ENCODE peak calls at places on chromosomes 12 and 14, in four cellular contexts. One of them, this sample, is unnamed.

GRCh38 chr14:20345366-20345765 is 1.9 kb downstream of the PARP2 start:
- DNase-seq in HCT116: no peak
- DNase-seq in SK-N-SH: no peak
- DNase-seq in HepG2: no peak
- DNase-seq in this sample: no peak

GRCh38 chr12:107670999-107671643 is 14.5 kb upstream of the PWP1 start:
- DNase-seq in HCT116: peak
- DNase-seq in SK-N-SH: no peak
- DNase-seq in HepG2: peak
- DNase-seq in this sample: peak

GRCh38 chr12:88781909-88782308 is 201.6 kb upstream of the KITLG start:
- DNase-seq in HepG2: no peak
- DNase-seq in SK-N-SH: no peak
- DNase-seq in HCT116: no peak
- DNase-seq in this sample: no peak

GRCh38 chr12:63805704-63806672 is 26.3 kb downstream of the RXYLT1 start:
- DNase-seq in HCT116: no peak
- DNase-seq in HepG2: peak
- DNase-seq in SK-N-SH: no peak
- DNase-seq in this sample: no peak

GRCh38 chr14:81384900-81385299 is 15.2 kb downstream of the STON2 start:
- DNase-seq in HepG2: peak
- DNase-seq in SK-N-SH: no peak
- DNase-seq in HCT116: no peak
- DNase-seq in this sample: no peak

GRCh38 chr14:70716483-70716882 is 74.8 kb downstream of the TTC9 start:
- DNase-seq in HCT116: no peak
- DNase-seq in HepG2: no peak
- DNase-seq in SK-N-SH: no peak
- DNase-seq in this sample: no peak

GRCh38 chr14:21414137-21414631 is 30.4 kb upstream of the SUPT16H start:
- DNase-seq in HepG2: no peak
- DNase-seq in HCT116: no peak
- DNase-seq in SK-N-SH: no peak
- DNase-seq in this sample: no peak

GRCh38 chr14:61476737-61477410 is 155.5 kb downstream of the PRKCH start:
- DNase-seq in SK-N-SH: peak
- DNase-seq in HCT116: no peak
- DNase-seq in HepG2: no peak
- DNase-seq in this sample: no peak

GRCh38 chr14:24146622-24146977 is 190 bp upstream of the PSME2 start:
- DNase-seq in HCT116: peak
- DNase-seq in HepG2: peak
- DNase-seq in SK-N-SH: peak
- DNase-seq in this sample: peak

GRCh38 chr14:72863216-72864006 is 30.5 kb downstream of the DPF3 start:
- DNase-seq in SK-N-SH: no peak
- DNase-seq in HCT116: no peak
- DNase-seq in HepG2: no peak
- DNase-seq in this sample: no peak

GRCh38 chr14:25400607-25401206 is 350.8 kb upstream of the STXBP6 start:
- DNase-seq in SK-N-SH: peak
- DNase-seq in HepG2: peak
- DNase-seq in HCT116: no peak
- DNase-seq in this sample: peak

GRCh38 chr12:32139064-32139421 is 32.4 kb downstream of the BICD1 start:
- DNase-seq in HepG2: no peak
- DNase-seq in SK-N-SH: no peak
- DNase-seq in HCT116: no peak
- DNase-seq in this sample: no peak

GRCh38 chr12:106110626-106111300 is 28.0 kb downstream of the NUAK1 start:
- DNase-seq in HepG2: no peak
- DNase-seq in SK-N-SH: no peak
- DNase-seq in HCT116: no peak
- DNase-seq in this sample: no peak

GRCh38 chr14:36738269-36738668 is 76.6 kb downstream of the PAX9 start:
- DNase-seq in HepG2: no peak
- DNase-seq in SK-N-SH: no peak
- DNase-seq in HCT116: no peak
- DNase-seq in this sample: no peak

GRCh38 chr12:5684989-5685388 is 253.1 kb downstream of the NTF3 start:
- DNase-seq in HCT116: no peak
- DNase-seq in SK-N-SH: no peak
- DNase-seq in HepG2: no peak
- DNase-seq in this sample: no peak

GRCh38 chr12:46702581-46703344 is 123.0 kb downstream of the SLC38A4 start:
- DNase-seq in HCT116: no peak
- DNase-seq in SK-N-SH: no peak
- DNase-seq in HepG2: no peak
- DNase-seq in this sample: no peak

GRCh38 chr12:124032265-124032886 is 59.4 kb downstream of the ZNF664 start:
- DNase-seq in SK-N-SH: peak
- DNase-seq in HepG2: peak
- DNase-seq in HCT116: peak
- DNase-seq in this sample: peak

GRCh38 chr14:104877066-104877805 is 12.2 kb downstream of the CEP170B start:
- DNase-seq in SK-N-SH: no peak
- DNase-seq in HepG2: no peak
- DNase-seq in HCT116: no peak
- DNase-seq in this sample: no peak

GRCh38 chr14:35215110-35215872 is 76.9 kb upstream of the PSMA6 start:
- DNase-seq in HCT116: peak
- DNase-seq in SK-N-SH: no peak
- DNase-seq in HepG2: peak
- DNase-seq in this sample: peak

GRCh38 chr12:42372154-42372791 is 46.3 kb downstream of the PPHLN1 start:
- DNase-seq in HCT116: peak
- DNase-seq in SK-N-SH: peak
- DNase-seq in HepG2: peak
- DNase-seq in this sample: peak

GRCh38 chr14:74938873-74939495 is 15.9 kb upstream of the RPS6KL1 start:
- DNase-seq in HCT116: no peak
- DNase-seq in HepG2: no peak
- DNase-seq in SK-N-SH: no peak
- DNase-seq in this sample: no peak

GRCh38 chr12:93812616-93813015 is 135.4 kb downstream of the CRADD start:
- DNase-seq in HepG2: no peak
- DNase-seq in SK-N-SH: no peak
- DNase-seq in HCT116: no peak
- DNase-seq in this sample: no peak

GRCh38 chr12:49624919-49625577 is 1.7 kb downstream of the PRPF40B start:
- DNase-seq in HepG2: no peak
- DNase-seq in SK-N-SH: no peak
- DNase-seq in HCT116: peak
- DNase-seq in this sample: no peak

GRCh38 chr12:56987551-56988053 is 18.7 kb downstream of the ZBTB39 start:
- DNase-seq in SK-N-SH: peak
- DNase-seq in HCT116: peak
- DNase-seq in HepG2: peak
- DNase-seq in this sample: peak

GRCh38 chr14:93789366-93790130 is 1.3 kb upstream of the PRIMA1 start:
- DNase-seq in HepG2: no peak
- DNase-seq in HCT116: no peak
- DNase-seq in SK-N-SH: peak
- DNase-seq in this sample: no peak

GRCh38 chr12:67697981-67698380 is 49.4 kb downstream of the DYRK2 start:
- DNase-seq in SK-N-SH: no peak
- DNase-seq in HepG2: no peak
- DNase-seq in HCT116: no peak
- DNase-seq in this sample: no peak

GRCh38 chr12:88444481-88444880 is 135.8 kb downstream of the KITLG start:
- DNase-seq in HCT116: no peak
- DNase-seq in HepG2: no peak
- DNase-seq in SK-N-SH: no peak
- DNase-seq in this sample: no peak

GRCh38 chr12:45208604-45209487 is 7.0 kb upstream of the ANO6 start:
- DNase-seq in HepG2: peak
- DNase-seq in HCT116: peak
- DNase-seq in SK-N-SH: no peak
- DNase-seq in this sample: no peak

GRCh38 chr12:113889806-113890581 is 76.1 kb downstream of the RBM19 start:
- DNase-seq in HepG2: no peak
- DNase-seq in HCT116: no peak
- DNase-seq in SK-N-SH: peak
- DNase-seq in this sample: no peak

GRCh38 chr12:57626929-57627445 is 6.0 kb downstream of the B4GALNT1 start:
- DNase-seq in HCT116: no peak
- DNase-seq in SK-N-SH: no peak
- DNase-seq in HepG2: no peak
- DNase-seq in this sample: no peak

GRCh38 chr14:100109594-100109955 is 44.4 kb downstream of the EVL start:
- DNase-seq in HepG2: no peak
- DNase-seq in HCT116: no peak
- DNase-seq in SK-N-SH: no peak
- DNase-seq in this sample: no peak

GRCh38 chr12:75774309-75775052 is 257.1 kb downstream of the PHLDA1 start:
- DNase-seq in SK-N-SH: no peak
- DNase-seq in HepG2: no peak
- DNase-seq in HCT116: no peak
- DNase-seq in this sample: no peak

GRCh38 chr14:62179367-62180018 is 417.3 kb downstream of the SNAPC1 start:
- DNase-seq in SK-N-SH: peak
- DNase-seq in HCT116: peak
- DNase-seq in HepG2: peak
- DNase-seq in this sample: no peak

GRCh38 chr14:65239897-65240296 is 137.6 kb upstream of the MAX start:
- DNase-seq in HepG2: no peak
- DNase-seq in HCT116: no peak
- DNase-seq in SK-N-SH: no peak
- DNase-seq in this sample: no peak
- TF ChIP-seq ELF1 in HepG2: no peak
- TF ChIP-seq ELF1 in HCT116: no peak
- TF ChIP-seq ELF1 in SK-N-SH: no peak
- TF ChIP-seq ELF1 in this sample: no peak

GRCh38 chr12:30691122-30691879 is 4.4 kb downstream of the IPO8 start:
- DNase-seq in HepG2: peak
- DNase-seq in HCT116: no peak
- DNase-seq in SK-N-SH: peak
- DNase-seq in this sample: peak

GRCh38 chr12:30692470-30692869 is 3.2 kb downstream of the IPO8 start:
- DNase-seq in HepG2: no peak
- DNase-seq in HCT116: no peak
- DNase-seq in SK-N-SH: no peak
- DNase-seq in this sample: no peak

DNA sequence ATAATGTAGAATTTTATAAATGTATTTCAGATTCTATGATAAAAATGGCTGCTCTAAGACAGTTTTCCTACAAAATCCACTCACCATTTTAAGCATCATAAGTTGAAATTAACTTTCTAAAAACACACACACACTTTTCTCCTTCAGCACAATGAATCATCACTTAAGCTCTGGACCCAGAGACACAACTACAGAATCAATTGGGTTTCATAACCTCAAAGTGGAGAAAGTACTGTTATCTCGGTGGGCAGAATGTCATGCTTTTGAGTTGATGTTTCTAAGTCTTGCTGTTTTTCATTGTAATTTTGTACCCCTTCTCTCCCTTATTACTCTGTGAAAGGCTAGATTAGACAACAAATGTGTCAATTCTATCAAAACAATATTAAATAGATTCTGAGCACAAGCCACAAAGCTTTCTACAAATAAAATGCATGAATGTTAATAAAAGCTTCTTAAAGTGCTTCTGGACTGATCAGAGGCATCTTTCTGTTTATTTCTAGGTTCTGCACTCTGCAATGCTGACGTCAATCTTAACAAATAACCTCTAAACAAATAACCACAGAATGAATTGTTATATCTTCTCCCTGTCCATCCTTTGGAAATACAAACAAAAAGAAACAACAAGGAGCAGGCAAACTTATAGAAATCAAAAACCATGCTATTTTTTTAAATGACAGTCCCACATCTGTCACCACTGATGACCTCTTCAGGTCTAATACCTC is 8.2 kb downstream of the IPO8 start:
- DNase-seq in HCT116: no peak
- DNase-seq in SK-N-SH: no peak
- DNase-seq in HepG2: peak
- DNase-seq in this sample: no peak
- TF ChIP-seq ELF1 in HCT116: no peak
- TF ChIP-seq ELF1 in SK-N-SH: no peak
- TF ChIP-seq ELF1 in HepG2: no peak
- TF ChIP-seq ELF1 in this sample: no peak

GRCh38 chr14:92463141-92463540 is 50.4 kb upstream of the RIN3 start:
- DNase-seq in SK-N-SH: no peak
- DNase-seq in HepG2: no peak
- DNase-seq in HCT116: no peak
- DNase-seq in this sample: no peak
- TF ChIP-seq ELF1 in SK-N-SH: no peak
- TF ChIP-seq ELF1 in HepG2: no peak
- TF ChIP-seq ELF1 in HCT116: no peak
- TF ChIP-seq ELF1 in this sample: no peak

DNA sequence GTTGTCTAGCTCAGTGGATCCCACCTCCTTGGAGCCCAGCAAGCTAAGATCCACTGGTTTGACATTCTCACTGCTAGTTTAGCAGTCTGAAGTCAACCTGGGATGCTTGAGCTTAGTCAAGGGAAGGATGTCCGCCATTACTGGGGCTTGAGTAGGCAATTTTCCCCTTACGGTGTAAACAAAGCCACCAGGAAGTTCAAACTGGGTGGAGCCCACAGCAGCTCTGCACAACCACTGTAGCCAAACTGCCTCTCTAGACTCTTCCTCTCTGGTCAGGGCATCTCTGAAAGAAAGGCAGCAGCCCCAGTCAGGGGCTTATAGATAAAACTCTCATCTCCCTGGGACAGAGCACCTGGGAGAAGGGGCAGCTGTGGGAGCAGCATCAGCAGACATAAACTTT is 16.7 kb upstream of the TAS2R43 start:
- DNase-seq in SK-N-SH: no peak
- DNase-seq in HepG2: no peak
- DNase-seq in HCT116: no peak
- DNase-seq in this sample: no peak
- TF ChIP-seq ELF1 in SK-N-SH: no peak
- TF ChIP-seq ELF1 in HepG2: no peak
- TF ChIP-seq ELF1 in HCT116: no peak
- TF ChIP-seq ELF1 in this sample: no peak

DNA sequence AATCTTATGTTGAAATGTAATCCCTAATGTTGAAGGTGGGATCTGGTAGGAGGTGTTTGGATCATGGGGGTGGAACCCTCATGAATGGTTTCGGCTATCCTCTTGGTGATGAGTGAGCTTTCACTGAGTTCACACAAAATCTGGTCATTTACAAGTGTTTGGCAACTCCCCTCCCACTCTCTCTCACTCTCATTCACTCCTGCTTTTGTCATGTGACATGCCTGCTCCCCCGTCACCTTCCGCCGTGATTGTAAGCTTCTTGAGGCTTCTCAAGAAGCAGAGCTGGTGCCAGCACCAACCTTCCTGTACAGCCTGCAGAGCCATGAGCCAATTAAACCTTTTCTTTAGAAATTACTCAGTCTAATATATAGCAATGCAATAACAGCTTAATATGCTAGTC is 245.4 kb downstream of the BMP4 start:
- DNase-seq in SK-N-SH: no peak
- DNase-seq in HepG2: no peak
- DNase-seq in HCT116: no peak
- DNase-seq in this sample: no peak
- TF ChIP-seq ELF1 in SK-N-SH: no peak
- TF ChIP-seq ELF1 in HepG2: no peak
- TF ChIP-seq ELF1 in HCT116: no peak
- TF ChIP-seq ELF1 in this sample: no peak

GRCh38 chr12:110012137-110012536 is 12.9 kb downstream of the ANKRD13A start:
- DNase-seq in HCT116: no peak
- DNase-seq in HepG2: peak
- DNase-seq in SK-N-SH: no peak
- DNase-seq in this sample: no peak
- TF ChIP-seq ELF1 in HCT116: no peak
- TF ChIP-seq ELF1 in HepG2: no peak
- TF ChIP-seq ELF1 in SK-N-SH: no peak
- TF ChIP-seq ELF1 in this sample: no peak